ENCODE peak calls at places on chromosomes 6 and 20, in four cellular contexts. K, T, G and H are unnamed samples.

GRCh38 chr6:116144590-116144989 is 18.7 kb upstream of the COL10A1 start:
- DNase-seq in K (no peak), T (peak), G (peak), H (peak)

GRCh38 chr6:150418825-150419594 is 50.2 kb downstream of the IYD start:
- DNase-seq in K (peak), T (no peak), G (peak), H (no peak)

GRCh38 chr6:121828567-121828966 is 393.1 kb downstream of the GJA1 start:
- DNase-seq in K (no peak), T (no peak), G (peak), H (no peak)

GRCh38 chr20:48098099-48098498 is 312.8 kb upstream of the SULF2 start:
- DNase-seq in K (no peak), T (no peak), G (peak), H (no peak)

GRCh38 chr6:111737065-111737521 is 131.4 kb upstream of the TRAF3IP2 start:
- DNase-seq in K (no peak), T (no peak), G (peak), H (peak)

GRCh38 chr20:32522525-32522774 is 62.7 kb downstream of the NOL4L start:
- DNase-seq in K (no peak), T (no peak), G (no peak), H (no peak)

GRCh38 chr20:17556842-17557674 is 12.8 kb upstream of the DSTN start:
- DNase-seq in K (no peak), T (no peak), G (peak), H (no peak)

GRCh38 chr20:12287575-12287974 is 369.9 kb downstream of the BTBD3 start:
- DNase-seq in K (no peak), T (no peak), G (no peak), H (no peak)

GRCh38 chr6:31525932-31526591 is 2.7 kb upstream of the MCCD1 start:
- DNase-seq in K (no peak), T (no peak), G (peak), H (peak)

GRCh38 chr6:9540126-9540525 is 874.7 kb downstream of the TFAP2A start:
- DNase-seq in K (no peak), T (no peak), G (peak), H (no peak)

GRCh38 chr6:26026833-26027490 is 60.3 kb upstream of the HFE start:
- DNase-seq in K (peak), T (no peak), G (peak), H (peak)

GRCh38 chr20:63772781-63773520 is 33.4 kb downstream of the SLC2A4RG start:
- DNase-seq in K (no peak), T (no peak), G (peak), H (no peak)

GRCh38 chr20:48102821-48103635 is 317.7 kb upstream of the SULF2 start:
- DNase-seq in K (no peak), T (no peak), G (peak), H (no peak)

GRCh38 chr20:61135966-61136365 is 116.1 kb upstream of the CDH4 start:
- DNase-seq in K (no peak), T (no peak), G (no peak), H (no peak)

GRCh38 chr20:44598413-44599290 is 16.3 kb downstream of the PKIG start:
- DNase-seq in K (no peak), T (no peak), G (no peak), H (no peak)

GRCh38 chr20:10565191-10565921 is 108.4 kb downstream of the JAG1 start:
- DNase-seq in K (no peak), T (no peak), G (peak), H (peak)

GRCh38 chr20:57375652-57376230 is 15.5 kb upstream of the RBM38 start:
- DNase-seq in K (no peak), T (no peak), G (no peak), H (no peak)

GRCh38 chr6:134145786-134146185 is 93.4 kb upstream of the SLC2A12 start:
- DNase-seq in K (no peak), T (no peak), G (peak), H (peak)

DNA sequence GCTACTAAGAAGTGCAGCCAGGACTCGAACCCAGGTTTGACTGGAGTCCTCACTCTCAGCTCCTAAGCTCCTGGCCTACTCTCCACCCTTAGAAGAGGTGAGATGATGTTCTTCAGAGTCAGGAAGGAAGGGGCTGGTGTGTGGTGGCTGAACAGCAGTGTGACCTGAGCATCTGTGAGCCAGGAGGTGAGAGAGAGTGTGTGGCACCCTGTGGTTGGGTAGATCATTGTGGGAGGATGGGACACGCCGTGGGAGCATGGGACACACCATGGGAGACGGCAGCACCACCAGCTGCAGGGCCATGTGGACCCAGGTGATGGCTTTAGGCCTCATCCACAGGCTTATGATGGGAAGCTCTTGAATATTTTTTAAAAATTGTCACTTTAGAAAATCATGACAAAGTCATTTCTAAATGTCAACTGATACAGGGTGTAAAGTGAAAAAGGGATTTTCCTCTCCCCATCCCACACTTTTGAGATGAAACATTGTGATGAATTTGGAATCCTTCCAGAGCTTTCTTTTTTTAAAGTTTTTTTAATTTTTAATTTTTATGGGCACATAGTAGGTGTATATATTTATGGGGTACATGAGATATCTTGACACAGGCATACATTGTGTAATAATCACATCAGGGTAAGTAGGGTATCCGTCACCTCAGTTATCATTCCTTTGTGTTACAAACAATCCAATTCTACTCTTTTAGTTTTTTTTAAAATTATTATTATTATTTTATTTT is 31.6 kb downstream of the SRC start:
- DNase-seq in K (no peak), T (no peak), G (no peak), H (no peak)
- H3K4me3 ChIP-seq in K (no peak), T (no peak), G (no peak), H (no peak)

DNA sequence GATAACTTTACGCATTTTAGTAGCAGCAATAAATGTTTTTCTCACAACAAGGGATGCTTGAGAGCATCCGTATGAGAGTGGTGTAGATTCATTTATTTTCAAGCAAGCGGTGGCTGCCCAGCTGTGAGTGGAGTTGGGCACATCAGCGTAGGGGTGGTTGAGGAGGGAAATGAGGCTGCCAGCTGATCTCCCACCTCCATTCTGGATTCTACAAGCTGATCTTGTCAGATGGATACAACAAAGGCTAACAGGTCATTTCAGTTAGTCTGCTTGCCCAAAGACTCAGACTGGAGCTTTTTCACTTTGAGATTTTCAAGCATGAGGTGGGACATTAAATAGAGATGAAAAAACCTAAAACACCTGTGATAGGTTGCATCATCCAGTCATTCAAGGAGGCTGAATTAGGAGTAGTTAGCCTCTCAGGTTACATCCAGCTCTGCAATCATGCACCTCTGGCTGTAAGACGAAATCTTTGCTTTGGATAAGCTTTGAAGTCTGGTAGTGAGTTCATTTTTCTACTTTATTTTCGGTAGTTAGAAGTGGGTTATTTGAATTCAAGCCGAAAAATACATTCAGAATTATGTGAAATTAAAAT is 1.9 kb upstream of the BACH2 start:
- DNase-seq in K (no peak), T (no peak), G (no peak), H (no peak)
- H3K4me3 ChIP-seq in K (no peak), T (no peak), G (no peak), H (no peak)

DNA sequence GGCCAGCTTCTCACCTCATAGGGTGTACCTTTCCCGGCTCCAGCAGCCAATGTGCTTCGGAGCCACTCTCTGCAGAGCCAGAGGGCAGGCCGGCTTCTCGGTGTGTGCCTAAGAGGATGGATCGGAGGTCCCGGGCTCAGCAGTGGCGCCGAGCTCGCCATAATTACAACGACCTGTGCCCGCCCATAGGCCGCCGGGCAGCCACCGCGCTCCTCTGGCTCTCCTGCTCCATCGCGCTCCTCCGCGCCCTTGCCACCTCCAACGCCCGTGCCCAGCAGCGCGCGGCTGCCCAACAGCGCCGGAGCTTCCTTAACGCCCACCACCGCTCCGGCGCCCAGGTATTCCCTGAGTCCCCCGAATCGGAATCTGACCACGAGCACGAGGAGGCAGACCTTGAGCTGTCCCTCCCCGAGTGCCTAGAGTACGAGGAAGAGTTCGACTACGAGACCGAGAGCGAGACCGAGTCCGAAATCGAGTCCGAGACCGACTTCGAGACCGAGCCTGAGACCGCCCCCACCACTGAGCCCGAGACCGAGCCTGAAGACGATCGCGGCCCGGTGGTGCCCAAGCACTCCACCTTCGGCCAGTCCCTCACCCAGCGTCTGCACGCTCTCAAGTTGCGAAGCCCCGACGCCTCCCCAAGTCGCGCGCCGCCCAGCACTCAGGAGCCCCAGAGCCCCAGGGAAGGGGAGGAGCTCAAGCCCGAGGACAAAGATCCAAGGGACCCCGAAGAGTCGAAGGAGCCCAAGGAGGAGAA is 10.5 kb downstream of the GNAS-AS1 start:
- DNase-seq in K (no peak), T (no peak), G (no peak), H (no peak)
- H3K4me3 ChIP-seq in K (no peak), T (no peak), G (peak), H (no peak)

DNA sequence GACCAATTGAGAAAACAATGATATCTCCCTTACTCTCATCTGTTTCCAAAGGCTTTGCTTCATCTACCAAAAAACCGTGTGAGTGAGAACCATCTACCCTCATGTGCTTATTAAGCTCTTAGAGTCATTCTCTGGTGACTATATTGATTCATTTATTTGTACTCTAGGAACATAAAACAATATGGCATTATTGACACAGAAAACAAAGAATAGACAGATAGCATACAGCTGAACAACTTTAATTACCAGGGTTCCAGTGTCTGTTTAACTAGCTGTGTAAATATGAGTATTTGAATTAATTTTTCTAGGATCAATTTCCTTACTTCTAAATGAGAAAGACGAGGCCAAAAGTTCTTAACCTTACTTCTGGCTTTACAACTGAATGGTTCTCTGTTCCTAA is 31.3 kb upstream of the HEY2 start:
- DNase-seq in K (no peak), T (no peak), G (no peak), H (no peak)
- H3K4me3 ChIP-seq in K (no peak), T (no peak), G (no peak), H (no peak)

DNA sequence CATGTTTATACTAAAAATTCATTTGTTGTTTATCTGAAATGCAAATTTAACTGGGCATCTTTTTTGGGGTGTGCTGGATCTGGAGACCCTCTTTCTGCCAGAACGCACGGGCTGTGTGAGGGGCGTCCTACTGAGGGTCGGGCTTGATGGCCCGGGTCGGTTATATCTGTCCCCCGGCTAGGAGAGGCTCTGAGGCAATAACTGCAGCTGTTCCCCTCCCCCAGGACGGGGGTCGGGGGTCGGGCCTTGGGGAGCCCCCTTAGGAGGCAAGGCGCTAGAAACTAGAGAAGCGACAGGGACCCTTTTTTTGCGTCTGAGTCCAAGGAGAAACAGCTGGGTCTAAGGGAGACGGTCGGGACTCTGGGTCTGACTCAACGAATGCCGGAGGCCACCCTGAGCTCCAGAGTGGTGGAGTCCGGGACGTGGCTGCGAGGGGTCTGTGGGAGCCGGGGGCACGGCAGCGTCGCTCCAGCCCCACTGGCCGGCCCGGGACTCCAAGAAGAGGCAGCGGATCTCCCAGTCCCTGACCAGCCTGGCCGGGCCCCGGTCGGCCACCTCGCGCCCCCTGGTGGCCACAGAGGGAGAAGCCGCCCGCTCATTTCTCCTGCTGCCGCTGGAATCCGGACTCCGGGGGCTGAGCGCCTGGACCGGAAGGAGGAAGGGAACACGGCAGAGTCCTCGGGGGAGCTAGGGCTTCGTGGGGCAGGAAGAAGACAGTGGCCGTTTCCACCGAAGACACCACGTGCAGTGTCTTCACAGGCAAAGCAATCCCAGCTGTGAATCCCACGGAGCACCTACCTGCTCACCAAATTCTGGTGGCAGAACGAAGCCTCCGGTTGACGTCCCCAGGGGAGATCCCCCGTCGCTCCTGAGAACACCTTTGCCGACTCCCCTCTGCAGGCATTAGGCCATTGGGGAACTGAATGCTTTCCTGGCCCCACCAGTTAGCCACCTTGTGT is 24.0 kb upstream of the SCML4 start:
- DNase-seq in K (peak), T (no peak), G (peak), H (no peak)
- H3K4me3 ChIP-seq in K (peak), T (peak), G (peak), H (peak)

GRCh38 chr6:151692216-151692615 is 115.3 kb upstream of the ESR1 start:
- DNase-seq in K (no peak), T (no peak), G (peak), H (no peak)
- H3K4me3 ChIP-seq in K (no peak), T (no peak), G (peak), H (no peak)

GRCh38 chr6:126352514-126352913 is 12.6 kb downstream of the CENPW start:
- DNase-seq in K (no peak), T (no peak), G (no peak), H (no peak)
- H3K4me3 ChIP-seq in K (no peak), T (no peak), G (no peak), H (no peak)

DNA sequence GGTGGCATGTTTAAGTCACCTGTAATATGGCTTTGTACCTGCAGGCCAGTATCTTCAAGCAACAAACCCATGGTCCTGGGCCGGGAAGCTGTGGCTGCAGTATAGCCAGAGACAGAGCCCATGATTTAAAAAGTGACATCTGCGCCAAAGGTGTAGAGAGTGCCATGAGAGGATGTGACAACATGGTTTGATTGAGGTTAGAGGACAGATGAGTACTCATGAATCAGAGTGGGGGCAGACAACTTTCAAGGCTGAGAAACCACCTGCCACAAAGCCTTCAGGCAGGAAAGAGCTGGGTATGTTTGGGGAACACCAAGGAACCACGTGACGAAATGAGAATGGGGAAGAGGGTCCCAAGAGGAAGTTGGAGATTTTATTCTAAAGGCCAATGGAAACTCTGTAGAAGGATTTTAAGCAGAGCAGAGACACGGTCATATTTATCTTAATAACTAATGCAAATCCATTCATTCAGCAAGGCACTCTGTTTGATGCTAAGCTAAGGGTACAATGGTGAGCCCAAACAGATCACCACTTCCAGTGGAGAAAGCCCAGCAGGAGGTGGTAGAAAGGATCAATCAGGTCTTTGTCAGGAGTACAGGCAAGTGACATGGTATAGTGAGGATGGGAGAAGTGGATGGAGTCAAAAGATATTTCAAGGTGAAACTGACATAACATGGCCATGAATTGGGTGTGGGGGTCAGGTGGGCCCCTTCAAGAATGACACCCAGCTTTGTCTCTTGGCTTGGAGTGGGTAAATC is 3.4 kb upstream of the MICAL1 start:
- DNase-seq in K (no peak), T (no peak), G (no peak), H (no peak)
- H3K4me3 ChIP-seq in K (no peak), T (no peak), G (no peak), H (no peak)

DNA sequence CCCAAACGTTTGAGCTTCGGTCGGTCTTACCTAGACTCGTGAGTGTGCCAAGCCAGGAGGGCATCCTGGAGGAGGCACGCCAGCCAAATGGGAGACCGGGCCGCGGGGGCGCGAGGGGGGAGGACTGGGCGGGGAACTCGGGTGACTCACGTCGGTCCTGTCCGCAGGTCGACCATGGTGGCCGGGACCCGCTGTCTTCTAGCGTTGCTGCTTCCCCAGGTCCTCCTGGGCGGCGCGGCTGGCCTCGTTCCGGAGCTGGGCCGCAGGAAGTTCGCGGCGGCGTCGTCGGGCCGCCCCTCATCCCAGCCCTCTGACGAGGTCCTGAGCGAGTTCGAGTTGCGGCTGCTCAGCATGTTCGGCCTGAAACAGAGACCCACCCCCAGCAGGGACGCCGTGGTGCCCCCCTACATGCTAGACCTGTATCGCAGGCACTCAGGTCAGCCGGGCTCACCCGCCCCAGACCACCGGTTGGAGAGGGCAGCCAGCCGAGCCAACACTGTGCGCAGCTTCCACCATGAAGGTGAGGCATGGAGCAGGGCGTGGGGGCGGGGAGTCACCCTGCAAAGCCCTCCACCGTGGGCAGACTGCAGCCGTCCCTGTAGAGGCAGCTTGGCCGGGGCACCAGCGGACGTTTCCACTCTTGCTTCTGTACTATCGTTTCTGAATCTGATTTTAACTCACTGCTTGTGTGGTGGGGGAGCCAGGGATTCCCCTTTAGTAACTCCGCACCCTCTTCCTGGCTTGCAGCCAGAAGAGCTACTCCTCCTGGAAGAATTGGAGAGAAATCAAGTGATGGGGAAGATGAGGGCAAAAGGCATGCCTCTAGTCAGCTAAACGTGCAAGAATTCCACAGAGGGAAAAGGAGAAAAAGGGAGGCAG is 2.7 kb downstream of the BMP2 start:
- DNase-seq in K (no peak), T (no peak), G (peak), H (no peak)
- H3K4me3 ChIP-seq in K (no peak), T (no peak), G (peak), H (peak)